ENCODE peak calls at places on chromosome 6, in ten cellular contexts. One of them, this sample, is unnamed.

GRCh38 chr6:19892250-19892649 is 55.1 kb downstream of the ID4 start:
- DNase-seq in esophagus squamous epithelium: no peak
- DNase-seq in dorsolateral prefrontal cortex: no peak
- DNase-seq in astrocyte of the spinal cord: no peak
- DNase-seq in transverse colon: peak
- DNase-seq in sigmoid colon: no peak
- DNase-seq in BJ: no peak
- DNase-seq in mammary epithelial cell: peak
- DNase-seq in thoracic aorta: no peak
- DNase-seq in fibroblast of the aortic adventitia: no peak
- DNase-seq in this sample: no peak

GRCh38 chr6:126300735-126301134 is 39.2 kb upstream of the CENPW start:
- DNase-seq in esophagus squamous epithelium: no peak
- DNase-seq in dorsolateral prefrontal cortex: no peak
- DNase-seq in astrocyte of the spinal cord: no peak
- DNase-seq in transverse colon: no peak
- DNase-seq in sigmoid colon: no peak
- DNase-seq in BJ: no peak
- DNase-seq in mammary epithelial cell: no peak
- DNase-seq in thoracic aorta: no peak
- DNase-seq in fibroblast of the aortic adventitia: peak
- DNase-seq in this sample: no peak

GRCh38 chr6:128663238-128663637 is 142.8 kb upstream of the PTPRK start:
- DNase-seq in esophagus squamous epithelium: no peak
- DNase-seq in dorsolateral prefrontal cortex: no peak
- DNase-seq in astrocyte of the spinal cord: no peak
- DNase-seq in transverse colon: no peak
- DNase-seq in sigmoid colon: no peak
- DNase-seq in BJ: no peak
- DNase-seq in mammary epithelial cell: no peak
- DNase-seq in thoracic aorta: no peak
- DNase-seq in fibroblast of the aortic adventitia: no peak
- DNase-seq in this sample: no peak

GRCh38 chr6:15593798-15594197 is 69.0 kb downstream of the DTNBP1 start:
- DNase-seq in esophagus squamous epithelium: no peak
- DNase-seq in dorsolateral prefrontal cortex: no peak
- DNase-seq in astrocyte of the spinal cord: peak
- DNase-seq in transverse colon: no peak
- DNase-seq in sigmoid colon: no peak
- DNase-seq in BJ: no peak
- DNase-seq in mammary epithelial cell: no peak
- DNase-seq in thoracic aorta: no peak
- DNase-seq in fibroblast of the aortic adventitia: peak
- DNase-seq in this sample: peak

GRCh38 chr6:149484733-149485700 is at the start of gene ZC3H12D:
- DNase-seq in esophagus squamous epithelium: no peak
- DNase-seq in dorsolateral prefrontal cortex: no peak
- DNase-seq in astrocyte of the spinal cord: peak
- DNase-seq in transverse colon: peak
- DNase-seq in sigmoid colon: peak
- DNase-seq in BJ: peak
- DNase-seq in mammary epithelial cell: no peak
- DNase-seq in thoracic aorta: no peak
- DNase-seq in fibroblast of the aortic adventitia: peak
- DNase-seq in this sample: no peak

GRCh38 chr6:20403766-20404640 is 2.3 kb downstream of the E2F3 start:
- DNase-seq in esophagus squamous epithelium: no peak
- DNase-seq in dorsolateral prefrontal cortex: no peak
- DNase-seq in astrocyte of the spinal cord: peak
- DNase-seq in transverse colon: peak
- DNase-seq in sigmoid colon: no peak
- DNase-seq in BJ: no peak
- DNase-seq in mammary epithelial cell: peak
- DNase-seq in thoracic aorta: no peak
- DNase-seq in fibroblast of the aortic adventitia: peak
- DNase-seq in this sample: peak

GRCh38 chr6:144215402-144215931 is 65.2 kb downstream of the STX11 start:
- DNase-seq in esophagus squamous epithelium: peak
- DNase-seq in dorsolateral prefrontal cortex: no peak
- DNase-seq in astrocyte of the spinal cord: no peak
- DNase-seq in transverse colon: peak
- DNase-seq in sigmoid colon: no peak
- DNase-seq in BJ: no peak
- DNase-seq in mammary epithelial cell: peak
- DNase-seq in thoracic aorta: no peak
- DNase-seq in fibroblast of the aortic adventitia: peak
- DNase-seq in this sample: peak

GRCh38 chr6:159203304-159204005 is 34.3 kb downstream of the FNDC1 start:
- DNase-seq in esophagus squamous epithelium: no peak
- DNase-seq in dorsolateral prefrontal cortex: no peak
- DNase-seq in astrocyte of the spinal cord: peak
- DNase-seq in transverse colon: no peak
- DNase-seq in sigmoid colon: no peak
- DNase-seq in BJ: peak
- DNase-seq in mammary epithelial cell: peak
- DNase-seq in thoracic aorta: peak
- DNase-seq in fibroblast of the aortic adventitia: peak
- DNase-seq in this sample: peak

GRCh38 chr6:30614843-30615218 is 2.2 kb downstream of the PPP1R10 start:
- DNase-seq in esophagus squamous epithelium: peak
- DNase-seq in dorsolateral prefrontal cortex: peak
- DNase-seq in astrocyte of the spinal cord: peak
- DNase-seq in transverse colon: peak
- DNase-seq in sigmoid colon: peak
- DNase-seq in BJ: peak
- DNase-seq in mammary epithelial cell: peak
- DNase-seq in thoracic aorta: peak
- DNase-seq in fibroblast of the aortic adventitia: peak
- DNase-seq in this sample: peak
- H3K4me3 ChIP-seq in esophagus squamous epithelium: peak
- H3K4me3 ChIP-seq in dorsolateral prefrontal cortex: peak
- H3K4me3 ChIP-seq in astrocyte of the spinal cord: peak
- H3K4me3 ChIP-seq in transverse colon: peak
- H3K4me3 ChIP-seq in sigmoid colon: peak
- H3K4me3 ChIP-seq in BJ: peak
- H3K4me3 ChIP-seq in mammary epithelial cell: peak
- H3K4me3 ChIP-seq in thoracic aorta: peak
- H3K4me3 ChIP-seq in fibroblast of the aortic adventitia: peak
- H3K4me3 ChIP-seq in this sample: peak

DNA sequence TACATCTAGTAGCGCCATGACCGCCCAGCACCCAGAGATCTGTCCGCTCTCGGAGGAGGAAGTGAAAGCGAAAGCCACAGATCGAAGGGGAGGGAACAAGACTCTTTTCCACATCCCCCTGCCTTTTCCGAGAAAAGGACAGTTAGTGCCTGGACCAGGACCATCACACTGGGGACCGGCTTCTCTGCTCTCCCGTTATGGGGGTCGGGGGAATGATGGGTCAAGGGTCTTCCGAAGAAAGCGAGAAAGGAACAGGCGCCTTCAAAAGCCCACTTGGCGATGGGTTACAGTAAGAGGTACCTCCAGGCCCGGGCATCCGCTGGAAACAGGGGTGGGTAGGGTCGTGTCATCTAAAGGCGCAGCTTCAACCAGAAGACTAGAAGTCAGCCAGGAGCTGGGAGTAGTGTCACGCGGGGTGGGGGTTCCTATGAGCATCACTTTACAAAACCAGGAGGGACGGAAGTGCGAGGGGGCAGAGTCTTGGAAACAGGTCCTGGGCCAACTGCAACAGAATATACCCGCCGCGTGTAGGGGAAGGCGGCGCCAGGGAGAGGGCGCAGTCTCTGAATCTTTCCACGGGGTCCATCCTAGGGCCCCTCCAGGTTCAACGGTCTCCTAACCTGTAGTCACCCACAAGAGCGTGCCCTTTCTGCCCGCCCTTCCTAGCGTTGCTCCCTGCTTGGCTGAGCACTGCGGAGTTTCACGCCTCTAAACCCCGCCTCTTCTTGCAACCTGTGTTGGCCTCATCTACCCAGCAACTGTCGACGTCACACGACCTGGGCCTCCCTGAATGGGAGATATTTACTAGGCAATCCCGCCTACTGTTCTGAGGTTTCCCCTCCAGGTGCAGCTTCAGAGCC is at the start of gene PSMB8:
- DNase-seq in esophagus squamous epithelium: peak
- DNase-seq in dorsolateral prefrontal cortex: peak
- DNase-seq in astrocyte of the spinal cord: peak
- DNase-seq in transverse colon: peak
- DNase-seq in sigmoid colon: peak
- DNase-seq in BJ: peak
- DNase-seq in mammary epithelial cell: peak
- DNase-seq in thoracic aorta: peak
- DNase-seq in fibroblast of the aortic adventitia: peak
- DNase-seq in this sample: peak
- TF ChIP-seq CTCF in esophagus squamous epithelium: no peak
- TF ChIP-seq CTCF in dorsolateral prefrontal cortex: peak
- TF ChIP-seq CTCF in astrocyte of the spinal cord: peak
- TF ChIP-seq CTCF in transverse colon: no peak
- TF ChIP-seq CTCF in sigmoid colon: no peak
- TF ChIP-seq CTCF in BJ: peak
- TF ChIP-seq CTCF in mammary epithelial cell: no peak
- TF ChIP-seq CTCF in thoracic aorta: no peak
- TF ChIP-seq CTCF in fibroblast of the aortic adventitia: peak
- TF ChIP-seq CTCF in this sample: peak

GRCh38 chr6:5851261-5851757 is 155.4 kb downstream of the NRN1 start:
- DNase-seq in esophagus squamous epithelium: no peak
- DNase-seq in dorsolateral prefrontal cortex: peak
- DNase-seq in astrocyte of the spinal cord: peak
- DNase-seq in transverse colon: peak
- DNase-seq in sigmoid colon: no peak
- DNase-seq in BJ: no peak
- DNase-seq in mammary epithelial cell: no peak
- DNase-seq in thoracic aorta: no peak
- DNase-seq in fibroblast of the aortic adventitia: no peak
- DNase-seq in this sample: peak

GRCh38 chr6:5854900-5855299 is 151.8 kb downstream of the NRN1 start:
- DNase-seq in esophagus squamous epithelium: no peak
- DNase-seq in dorsolateral prefrontal cortex: no peak
- DNase-seq in astrocyte of the spinal cord: no peak
- DNase-seq in transverse colon: no peak
- DNase-seq in sigmoid colon: no peak
- DNase-seq in BJ: no peak
- DNase-seq in mammary epithelial cell: no peak
- DNase-seq in thoracic aorta: no peak
- DNase-seq in fibroblast of the aortic adventitia: no peak
- DNase-seq in this sample: no peak

GRCh38 chr6:5860849-5861248 is 145.9 kb downstream of the NRN1 start:
- DNase-seq in esophagus squamous epithelium: no peak
- DNase-seq in dorsolateral prefrontal cortex: no peak
- DNase-seq in astrocyte of the spinal cord: no peak
- DNase-seq in transverse colon: no peak
- DNase-seq in sigmoid colon: no peak
- DNase-seq in BJ: no peak
- DNase-seq in mammary epithelial cell: no peak
- DNase-seq in thoracic aorta: no peak
- DNase-seq in fibroblast of the aortic adventitia: no peak
- DNase-seq in this sample: no peak

GRCh38 chr6:5850848-5851255 is 155.9 kb downstream of the NRN1 start:
- DNase-seq in esophagus squamous epithelium: no peak
- DNase-seq in dorsolateral prefrontal cortex: no peak
- DNase-seq in astrocyte of the spinal cord: no peak
- DNase-seq in transverse colon: no peak
- DNase-seq in sigmoid colon: no peak
- DNase-seq in BJ: no peak
- DNase-seq in mammary epithelial cell: no peak
- DNase-seq in thoracic aorta: no peak
- DNase-seq in fibroblast of the aortic adventitia: no peak
- DNase-seq in this sample: no peak

DNA sequence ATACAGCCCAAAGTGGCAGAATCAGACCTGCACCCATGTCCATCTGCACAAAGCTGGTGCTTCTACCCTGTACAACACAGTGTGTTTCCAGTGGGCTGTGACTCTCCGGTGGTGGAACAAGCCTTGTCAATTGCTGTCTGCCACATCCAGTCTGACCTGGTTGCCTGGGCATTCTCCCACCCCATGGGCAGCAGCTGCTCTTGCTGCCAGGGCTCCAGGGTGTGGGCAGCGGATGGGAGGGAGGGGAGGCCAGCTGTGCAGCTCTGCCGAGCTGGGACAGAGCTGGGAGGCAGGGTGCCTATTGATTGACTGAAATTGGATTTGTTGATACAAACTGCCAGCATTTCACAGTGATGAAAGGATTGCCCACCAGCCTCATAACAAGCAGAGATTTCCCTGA is 150.9 kb downstream of the NRN1 start:
- DNase-seq in esophagus squamous epithelium: no peak
- DNase-seq in dorsolateral prefrontal cortex: no peak
- DNase-seq in astrocyte of the spinal cord: no peak
- DNase-seq in transverse colon: no peak
- DNase-seq in sigmoid colon: no peak
- DNase-seq in BJ: no peak
- DNase-seq in mammary epithelial cell: no peak
- DNase-seq in thoracic aorta: no peak
- DNase-seq in fibroblast of the aortic adventitia: no peak
- DNase-seq in this sample: no peak
- H3K4me3 ChIP-seq in esophagus squamous epithelium: no peak
- H3K4me3 ChIP-seq in dorsolateral prefrontal cortex: no peak
- H3K4me3 ChIP-seq in astrocyte of the spinal cord: no peak
- H3K4me3 ChIP-seq in transverse colon: no peak
- H3K4me3 ChIP-seq in sigmoid colon: no peak
- H3K4me3 ChIP-seq in BJ: no peak
- H3K4me3 ChIP-seq in mammary epithelial cell: no peak
- H3K4me3 ChIP-seq in thoracic aorta: no peak
- H3K4me3 ChIP-seq in fibroblast of the aortic adventitia: no peak
- H3K4me3 ChIP-seq in this sample: no peak

GRCh38 chr6:130846507-130846906 is 19.3 kb downstream of the SMLR1 start:
- DNase-seq in esophagus squamous epithelium: no peak
- DNase-seq in dorsolateral prefrontal cortex: no peak
- DNase-seq in astrocyte of the spinal cord: no peak
- DNase-seq in transverse colon: no peak
- DNase-seq in sigmoid colon: no peak
- DNase-seq in BJ: no peak
- DNase-seq in mammary epithelial cell: no peak
- DNase-seq in thoracic aorta: no peak
- DNase-seq in fibroblast of the aortic adventitia: no peak
- DNase-seq in this sample: no peak

GRCh38 chr6:130847546-130847945 is 20.3 kb downstream of the SMLR1 start:
- DNase-seq in esophagus squamous epithelium: no peak
- DNase-seq in dorsolateral prefrontal cortex: no peak
- DNase-seq in astrocyte of the spinal cord: no peak
- DNase-seq in transverse colon: no peak
- DNase-seq in sigmoid colon: no peak
- DNase-seq in BJ: no peak
- DNase-seq in mammary epithelial cell: no peak
- DNase-seq in thoracic aorta: no peak
- DNase-seq in fibroblast of the aortic adventitia: no peak
- DNase-seq in this sample: no peak

GRCh38 chr6:130840050-130840449 is 12.8 kb downstream of the SMLR1 start:
- DNase-seq in esophagus squamous epithelium: no peak
- DNase-seq in dorsolateral prefrontal cortex: no peak
- DNase-seq in astrocyte of the spinal cord: no peak
- DNase-seq in transverse colon: no peak
- DNase-seq in sigmoid colon: no peak
- DNase-seq in BJ: no peak
- DNase-seq in mammary epithelial cell: no peak
- DNase-seq in thoracic aorta: no peak
- DNase-seq in fibroblast of the aortic adventitia: no peak
- DNase-seq in this sample: no peak

GRCh38 chr6:130841128-130841728 is 14.0 kb downstream of the SMLR1 start:
- DNase-seq in esophagus squamous epithelium: no peak
- DNase-seq in dorsolateral prefrontal cortex: no peak
- DNase-seq in astrocyte of the spinal cord: peak
- DNase-seq in transverse colon: no peak
- DNase-seq in sigmoid colon: no peak
- DNase-seq in BJ: no peak
- DNase-seq in mammary epithelial cell: no peak
- DNase-seq in thoracic aorta: no peak
- DNase-seq in fibroblast of the aortic adventitia: peak
- DNase-seq in this sample: no peak

GRCh38 chr6:130843575-130844320 is 16.5 kb downstream of the SMLR1 start:
- DNase-seq in esophagus squamous epithelium: no peak
- DNase-seq in dorsolateral prefrontal cortex: no peak
- DNase-seq in astrocyte of the spinal cord: peak
- DNase-seq in transverse colon: no peak
- DNase-seq in sigmoid colon: no peak
- DNase-seq in BJ: peak
- DNase-seq in mammary epithelial cell: peak
- DNase-seq in thoracic aorta: no peak
- DNase-seq in fibroblast of the aortic adventitia: peak
- DNase-seq in this sample: peak
- TF ChIP-seq CTCF in esophagus squamous epithelium: peak
- TF ChIP-seq CTCF in dorsolateral prefrontal cortex: peak
- TF ChIP-seq CTCF in astrocyte of the spinal cord: peak
- TF ChIP-seq CTCF in transverse colon: peak
- TF ChIP-seq CTCF in sigmoid colon: peak
- TF ChIP-seq CTCF in BJ: peak
- TF ChIP-seq CTCF in mammary epithelial cell: peak
- TF ChIP-seq CTCF in thoracic aorta: no peak
- TF ChIP-seq CTCF in fibroblast of the aortic adventitia: peak
- TF ChIP-seq CTCF in this sample: peak

This sample was measured in fibroblast of pulmonary artery.